ENCODE peak calls at places on chromosomes 4 and X, in seven cellular contexts. C, G, M, X, Q, D and P are unnamed samples.

GRCh38 chr4:143399113-143399949 is 62.7 kb downstream of the GAB1 start:
- DNase-seq in X (no peak), C (peak; percentile 37), Q (no peak), M (no peak), G (no peak), D (no peak), P (peak; percentile 79)

GRCh38 chr4:53571936-53572580 is 19.2 kb downstream of the LNX1 start:
- DNase-seq in Q (no peak), X (no peak), D (no peak), G (no peak), M (no peak), C (no peak), P (no peak)

GRCh38 chrX:10900585-10901289 is 210.4 kb upstream of the HCCS start:
- DNase-seq in M (no peak), Q (no peak), X (no peak), G (no peak), D (no peak), C (peak; percentile 76), P (peak; percentile 50)

GRCh38 chrX:40773188-40773587 is 37.8 kb upstream of the MED14 start:
- DNase-seq in M (no peak), Q (no peak), C (no peak), X (no peak), D (no peak), G (no peak), P (no peak)

GRCh38 chr4:83828601-83829000 is 292.7 kb downstream of the GPAT3 start:
- DNase-seq in G (no peak), D (no peak), C (peak; percentile 18), M (no peak), Q (no peak), X (no peak), P (peak; percentile 15)

GRCh38 chrX:108224727-108225455 is 133.3 kb downstream of the ATG4A start:
- DNase-seq in D (no peak), Q (no peak), C (peak; percentile 45), G (no peak), M (no peak), X (no peak), P (peak; percentile 65)

GRCh38 chr4:90718926-90719325 is 591.7 kb downstream of the CCSER1 start:
- DNase-seq in M (no peak), C (no peak), D (no peak), Q (no peak), G (no peak), X (no peak), P (no peak)

GRCh38 chr4:127685292-127685691 is 44.9 kb upstream of the SLC25A31 start:
- DNase-seq in Q (no peak), X (no peak), D (no peak), M (no peak), C (peak; percentile 23), G (no peak), P (peak; percentile 60)

GRCh38 chr4:38563703-38564490 is 100.1 kb upstream of the KLF3 start:
- DNase-seq in D (no peak), Q (no peak), M (no peak), X (no peak), C (no peak), G (no peak), P (peak; percentile 28)

GRCh38 chrX:152428089-152428488 is 23.0 kb downstream of the GABRA3 start:
- DNase-seq in C (no peak), M (no peak), D (no peak), G (no peak), Q (no peak), X (no peak), P (no peak)

GRCh38 chr4:4781936-4782754 is 77.3 kb upstream of the MSX1 start:
- DNase-seq in C (peak; percentile 81), Q (no peak), X (no peak), M (no peak), G (no peak), D (no peak), P (peak; percentile 66)

GRCh38 chr4:88818650-88819470 is 121.2 kb upstream of the NAP1L5 start:
- DNase-seq in Q (no peak), M (peak; percentile 8), X (no peak), C (peak; percentile 74), G (no peak), D (peak; percentile 46), P (peak; percentile 60)

GRCh38 chr4:2059726-2060577 is 825 bp downstream of the NAT8L start:
- DNase-seq in D (no peak), G (no peak), M (no peak), C (no peak), Q (no peak), X (no peak), P (peak; percentile 51)

GRCh38 chr4:42906906-42907774 is 14.6 kb downstream of the GRXCR1 start:
- DNase-seq in X (no peak), G (no peak), Q (no peak), D (no peak), C (no peak), M (no peak), P (no peak)

GRCh38 chr4:75015627-75016026 is 82.7 kb downstream of the PARM1 start:
- DNase-seq in X (no peak), C (no peak), Q (peak; percentile 81), D (no peak), M (no peak), G (no peak), P (no peak)

GRCh38 chr4:87306056-87306455 is 16.6 kb downstream of the HSD17B13 start:
- DNase-seq in Q (no peak), X (no peak), C (no peak), D (no peak), G (no peak), M (no peak), P (no peak)

GRCh38 chrX:139759637-139760036 is 51.7 kb upstream of the MCF2 start:
- DNase-seq in X (no peak), Q (no peak), D (no peak), C (peak; percentile 27), G (no peak), M (no peak), P (peak; percentile 52)

GRCh38 chr4:84803720-84804119 is 162.8 kb downstream of the WDFY3 start:
- DNase-seq in C (peak; percentile 19), M (no peak), X (no peak), G (no peak), Q (no peak), D (no peak), P (peak; percentile 30)

GRCh38 chr4:2482693-2483092 is 13.8 kb downstream of the RNF4 start:
- DNase-seq in D (no peak), M (no peak), X (no peak), G (no peak), Q (no peak), C (peak; percentile 79), P (peak; percentile 61)

GRCh38 chrX:96843566-96843965 is 40.1 kb upstream of the RPA4 start:
- DNase-seq in D (no peak), C (peak; percentile 30), M (no peak), Q (no peak), X (no peak), G (no peak), P (no peak)

GRCh38 chr4:21593268-21594002 is 355.1 kb downstream of the KCNIP4 start:
- DNase-seq in D (no peak), Q (no peak), X (no peak), C (no peak), G (no peak), M (no peak), P (peak; percentile 29)

GRCh38 chr4:165635261-165635838 is 237.7 kb upstream of the TLL1 start:
- DNase-seq in Q (no peak), C (no peak), G (no peak), X (no peak), D (no peak), M (no peak), P (no peak)

GRCh38 chr4:128916832-128917231 is 107.3 kb downstream of the JADE1 start:
- DNase-seq in X (no peak), G (no peak), M (peak; percentile 7), Q (no peak), D (no peak), C (no peak), P (no peak)

GRCh38 chrX:43971966-43972961 is 926 bp downstream of the NDP start:
- DNase-seq in M (no peak), X (no peak), C (peak; percentile 30), Q (no peak), G (no peak), D (no peak), P (peak; percentile 5)

GRCh38 chr4:136749988-136750387 is 782.3 kb downstream of the PCDH18 start:
- DNase-seq in M (no peak), X (no peak), G (no peak), Q (no peak), D (no peak), C (no peak), P (no peak)

GRCh38 chr4:15250021-15250441 is 177.8 kb upstream of the C1QTNF7 start:
- DNase-seq in C (no peak), G (no peak), Q (no peak), M (no peak), D (no peak), X (no peak), P (no peak)

GRCh38 chr4:8101213-8101781 is 57.3 kb downstream of the ABLIM2 start:
- DNase-seq in C (peak; percentile 7), G (peak; percentile 83), X (no peak), M (no peak), D (no peak), Q (peak; percentile 89), P (peak; percentile 37)

GRCh38 chr4:105232374-105232773 is 85.7 kb downstream of the TET2 start:
- DNase-seq in C (no peak), X (no peak), D (no peak), Q (no peak), M (no peak), G (no peak), P (peak; percentile 30)

GRCh38 chr4:139299536-139299935 is 1.8 kb upstream of the NAA15 start:
- DNase-seq in D (no peak), X (no peak), M (no peak), C (no peak), G (no peak), Q (no peak), P (peak; percentile 31)

GRCh38 chr4:39452860-39453587 is 5.7 kb downstream of the RPL9 start:
- DNase-seq in D (no peak), X (no peak), C (no peak), G (no peak), M (no peak), Q (no peak), P (no peak)

GRCh38 chr4:16261313-16261878 is 35.1 kb upstream of the TAPT1 start:
- DNase-seq in M (no peak), Q (no peak), X (no peak), G (no peak), C (no peak), D (no peak), P (no peak)

GRCh38 chr4:42915484-42915883 is 23.0 kb downstream of the GRXCR1 start:
- DNase-seq in M (no peak), C (no peak), X (no peak), G (no peak), Q (no peak), D (no peak), P (no peak)

GRCh38 chr4:4254179-4254578 is 6.2 kb upstream of the TMEM128 start:
- DNase-seq in D (no peak), C (no peak), X (no peak), M (no peak), Q (no peak), G (no peak), P (no peak)

GRCh38 chrX:149638860-149639259 is 7.3 kb upstream of the TMEM185A start:
- DNase-seq in M (no peak), X (no peak), G (no peak), D (no peak), Q (no peak), C (peak; percentile 15), P (no peak)

GRCh38 chrX:8404958-8405357 is 59.7 kb upstream of the VCX3B start:
- DNase-seq in G (no peak), X (no peak), Q (no peak), D (no peak), C (no peak), M (no peak), P (no peak)

GRCh38 chr4:1378559-1379231 is 27.5 kb downstream of the NKX1-1 start:
- DNase-seq in Q (peak; percentile 61), G (no peak), D (no peak), X (no peak), C (no peak), M (no peak), P (no peak)

GRCh38 chrX:12978205-12979010 is 3.5 kb downstream of the TMSB4X start:
- DNase-seq in C (peak; percentile 84), M (peak; percentile 64), Q (peak; percentile 71), G (no peak), X (no peak), D (peak; percentile 63), P (peak; percentile 58)

GRCh38 chrX:56794831-56795230 is 65.8 kb downstream of the NBDY start:
- DNase-seq in Q (no peak), C (no peak), D (no peak), X (no peak), G (no peak), M (no peak), P (no peak)